ENCODE peak calls at places on chromosomes 12 and 14, in ten cellular contexts. D is fibroblast of villous mesenchyme, T is MCF 10A, Q is B cell, B is glutamatergic neuron, F is mammary epithelial cell, W is left ventricle myocardium inferior, C is fibroblast of pulmonary artery, J is MM.1S, G is suprapubic skin. Z is an unnamed sample.

GRCh38 chr14:57182760-57183503 is 85.8 kb downstream of the EXOC5 start:
- DNase-seq in D (peak; percentile 63), T (peak; percentile 45), Q (no peak), B (peak; percentile 41), F (peak; percentile 2), W (no peak), C (peak; percentile 18), J (no peak), G (no peak), Z (no peak)

GRCh38 chr14:64983439-64984310 is 3.0 kb upstream of the FNTB start:
- DNase-seq in D (peak; percentile 66), T (peak; percentile 66), Q (no peak), B (no peak), F (peak; percentile 48), W (no peak), C (peak; percentile 78), J (peak; percentile 50), G (no peak), Z (peak; percentile 56)

GRCh38 chr12:68007023-68007422 is 17.8 kb downstream of the IFNG-AS1 start:
- DNase-seq in D (no peak), T (no peak), Q (no peak), B (no peak), F (no peak), W (no peak), C (no peak), J (no peak), G (no peak), Z (no peak)

GRCh38 chr12:89750821-89751227 is 42.2 kb upstream of the ATP2B1 start:
- DNase-seq in D (peak; percentile 58), T (no peak), Q (no peak), B (no peak), F (no peak), W (no peak), C (peak; percentile 35), J (no peak), G (no peak), Z (no peak)

GRCh38 chr12:31521972-31522371 is 69.0 kb downstream of the DENND5B start:
- DNase-seq in D (peak; percentile 65), T (no peak), Q (no peak), B (no peak), F (no peak), W (no peak), C (peak; percentile 26), J (no peak), G (no peak), Z (no peak)

GRCh38 chr12:54300732-54301427 is at the start of gene NFE2:
- DNase-seq in D (peak; percentile 67), T (peak; percentile 79), Q (no peak), B (peak; percentile 80), F (peak; percentile 70), W (peak; percentile 37), C (peak; percentile 61), J (peak; percentile 37), G (no peak), Z (peak; percentile 55)

GRCh38 chr12:131986847-131987398 is 37.2 kb downstream of the EP400 start:
- DNase-seq in D (no peak), T (no peak), Q (no peak), B (no peak), F (no peak), W (no peak), C (no peak), J (no peak), G (no peak), Z (no peak)

GRCh38 chr14:73754911-73755360 is 40.8 kb upstream of the PNMA1 start:
- DNase-seq in D (peak; percentile 80), T (peak; percentile 43), Q (no peak), B (no peak), F (no peak), W (peak; percentile 61), C (peak; percentile 64), J (no peak), G (no peak), Z (no peak)

GRCh38 chr14:105386581-105387529 is 11.5 kb upstream of the TEX22 start:
- DNase-seq in D (no peak), T (no peak), Q (no peak), B (no peak), F (no peak), W (no peak), C (no peak), J (no peak), G (no peak), Z (no peak)

GRCh38 chr12:122813310-122813713 is 21.9 kb upstream of the HIP1R start:
- DNase-seq in D (no peak), T (no peak), Q (peak; percentile 89), B (no peak), F (no peak), W (no peak), C (no peak), J (no peak), G (no peak), Z (no peak)

GRCh38 chr14:106489112-106489881 is 962.9 kb downstream of the TMEM121 start:
- DNase-seq in D (no peak), T (no peak), Q (no peak), B (no peak), F (no peak), W (no peak), C (no peak), J (no peak), G (no peak), Z (peak; percentile 63)

GRCh38 chr14:106488293-106488692 is 961.9 kb downstream of the TMEM121 start:
- DNase-seq in D (no peak), T (no peak), Q (no peak), B (no peak), F (no peak), W (no peak), C (no peak), J (no peak), G (no peak), Z (no peak)

GRCh38 chr14:106493962-106494823 is 967.8 kb downstream of the TMEM121 start:
- DNase-seq in D (no peak), T (no peak), Q (no peak), B (no peak), F (no peak), W (no peak), C (no peak), J (no peak), G (no peak), Z (no peak)

GRCh38 chr14:106490442-106490841 is 964.1 kb downstream of the TMEM121 start:
- DNase-seq in D (no peak), T (no peak), Q (no peak), B (no peak), F (no peak), W (no peak), C (no peak), J (no peak), G (no peak), Z (no peak)

DNA sequence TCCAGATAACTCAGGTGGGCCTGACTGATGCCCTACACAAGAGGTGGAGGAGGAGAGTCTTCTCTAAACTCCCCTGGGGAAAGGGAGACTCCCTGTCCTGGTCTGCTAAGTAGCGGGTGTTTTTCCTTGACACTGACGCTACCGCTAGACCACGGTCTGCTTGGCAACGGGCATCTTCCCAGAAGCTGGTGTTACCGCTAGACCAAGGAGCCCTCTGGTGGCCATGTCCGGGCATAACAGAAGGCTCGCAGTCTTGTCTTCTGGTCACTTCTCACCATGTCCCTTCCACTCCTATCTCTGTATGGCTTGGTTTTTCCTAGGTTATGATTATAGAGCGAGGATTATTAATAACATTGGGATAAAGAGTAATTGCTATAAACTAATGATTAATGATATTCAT is 965.5 kb downstream of the TMEM121 start:
- DNase-seq in D (peak; percentile 2), T (peak; percentile 23), Q (no peak), B (no peak), F (no peak), W (no peak), C (no peak), J (peak; percentile 35), G (no peak), Z (peak; percentile 60)
- TF ChIP-seq CTCF in D (peak; percentile 37), T (peak; percentile 33), Q (peak; percentile 55), B (no peak), F (no peak), W (no peak), C (peak; percentile 4), J (peak; percentile 37), G (no peak), Z (peak; percentile 58)

DNA sequence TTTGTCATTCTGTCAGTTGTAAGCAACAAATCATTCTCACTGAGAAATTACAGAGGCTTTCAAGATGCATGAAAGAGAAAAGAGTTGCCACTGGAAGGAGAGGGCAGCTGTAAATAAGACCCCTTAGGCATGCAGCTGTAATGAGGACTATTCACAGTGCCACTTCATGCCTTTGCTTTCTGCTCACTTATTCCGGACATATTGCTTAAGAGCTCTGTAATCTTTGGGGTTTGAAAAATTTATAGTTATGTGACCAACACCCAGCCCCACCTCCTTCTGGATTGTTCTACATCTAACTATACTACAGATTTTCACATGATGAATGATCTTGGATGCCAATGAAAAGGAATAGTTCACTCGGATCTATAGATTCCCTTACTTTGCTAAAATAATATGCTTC is 194.8 kb upstream of the DCN start:
- DNase-seq in D (no peak), T (no peak), Q (no peak), B (no peak), F (no peak), W (no peak), C (no peak), J (no peak), G (no peak), Z (no peak)
- TF ChIP-seq CTCF in D (no peak), T (no peak), Q (no peak), B (no peak), F (no peak), W (no peak), C (no peak), J (no peak), G (no peak), Z (no peak)

GRCh38 chr14:22489247-22489551 is 99.8 kb downstream of the DAD1 start:
- DNase-seq in D (no peak), T (no peak), Q (no peak), B (peak; percentile 54), F (no peak), W (no peak), C (no peak), J (no peak), G (no peak), Z (no peak)
- TF ChIP-seq CTCF in D (no peak), T (no peak), Q (no peak), B (no peak), F (no peak), W (no peak), C (no peak), J (no peak), G (no peak), Z (no peak)

DNA sequence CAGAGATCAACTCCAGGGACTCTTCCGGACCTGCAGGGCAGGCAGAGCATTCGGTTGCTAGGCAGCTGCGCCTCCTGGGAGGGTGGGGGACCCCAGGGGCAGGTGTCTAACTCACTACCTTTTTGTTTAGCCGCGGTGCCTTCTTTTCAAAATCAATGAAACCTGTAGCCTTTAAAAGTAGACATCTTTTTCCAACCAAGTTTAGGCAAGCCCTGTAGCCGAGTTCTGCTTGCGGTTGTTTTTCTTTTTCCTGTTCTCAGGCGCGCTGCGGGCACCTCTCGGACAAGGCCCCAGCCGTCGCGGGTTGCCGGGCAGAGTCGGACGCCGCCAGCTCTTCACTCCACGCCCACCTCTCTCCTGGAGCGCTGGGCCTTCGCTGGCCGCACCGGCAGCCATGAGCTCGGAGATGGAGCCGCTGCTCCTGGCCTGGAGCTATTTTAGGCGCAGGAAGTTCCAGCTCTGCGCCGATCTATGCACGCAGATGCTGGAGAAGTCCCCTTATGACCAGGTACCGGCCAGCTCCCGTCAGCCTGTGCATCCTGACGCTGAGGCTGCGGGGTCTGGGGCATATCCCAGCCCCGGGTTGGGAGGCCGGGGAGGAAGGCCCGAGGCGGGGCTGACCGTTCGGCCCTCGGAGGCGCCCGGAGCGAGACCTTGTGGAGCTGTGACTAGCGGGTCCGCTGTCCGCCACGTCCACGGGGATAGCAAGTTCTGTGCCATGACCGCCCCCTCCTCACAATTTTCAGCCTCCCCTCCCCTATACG is at the start of gene TTC8:
- DNase-seq in D (peak; percentile 93), T (peak; percentile 87), Q (peak; percentile 93), B (peak; percentile 89), F (peak; percentile 85), W (peak; percentile 88), C (peak; percentile 92), J (peak; percentile 75), G (peak; percentile 89), Z (peak; percentile 87)
- TF ChIP-seq CTCF in D (no peak), T (no peak), Q (no peak), B (no peak), F (no peak), W (no peak), C (no peak), J (no peak), G (no peak), Z (no peak)

Z was measured in activated CD8-positive, alpha-beta T cell treated with anti-CD3 and anti-CD28 coated beads for 36 hours.